ENCODE peak calls at places on chromosomes 3 and 15, in seven cellular contexts. E is A673; I is keratinocyte; X is CD4-positive, alpha-beta T cell; S is lower lobe of right lung; P is endothelial cell of umbilical vein; N is ovary. T is an unnamed sample. For H3K27me3, the result is how much of the 10 kb centered on the place peaks cover.

GRCh38 chr3:130529816-130530215 is 12.8 kb downstream of the COL6A6 start:
- DNase-seq in S (no peak), P (no peak), I (no peak), E (no peak), N (no peak), X (no peak), T (no peak)

GRCh38 chr15:82793737-82794136 is 12.1 kb downstream of the FSD2 start:
- DNase-seq in E (no peak), X (no peak), I (no peak), S (no peak), P (no peak), N (no peak), T (no peak)

GRCh38 chr3:151877269-151877668 is 3.8 kb downstream of the SUCNR1 start:
- DNase-seq in P (no peak), X (no peak), N (no peak), I (no peak), E (no peak), S (no peak), T (no peak)

GRCh38 chr15:89119489-89120478 is 31.5 kb downstream of the ABHD2 start:
- DNase-seq in I (no peak), N (no peak), S (no peak), E (no peak), P (peak), X (no peak), T (no peak)

GRCh38 chr3:135513106-135514063 is 452.1 kb upstream of the PPP2R3A start:
- DNase-seq in P (no peak), S (no peak), I (peak), E (peak), X (no peak), N (no peak), T (peak)

GRCh38 chr3:100650651-100651611 is 41.5 kb downstream of the ADGRG7 start:
- DNase-seq in S (no peak), E (peak), X (no peak), P (peak), N (no peak), I (no peak), T (peak)

GRCh38 chr3:10760199-10760598 is 55.8 kb upstream of the SLC6A11 start:
- DNase-seq in X (no peak), N (no peak), P (no peak), E (no peak), I (no peak), S (no peak), T (no peak)

GRCh38 chr3:107450254-107450653 is 72.5 kb upstream of the BBX start:
- DNase-seq in X (no peak), S (no peak), N (no peak), P (no peak), I (no peak), E (no peak), T (no peak)

GRCh38 chr3:14525685-14526631 is 14.2 kb downstream of the GRIP2 start:
- DNase-seq in E (no peak), P (no peak), S (peak), I (no peak), X (no peak), N (peak), T (peak)

GRCh38 chr3:133777807-133778568 is 27.6 kb upstream of the SRPRB start:
- DNase-seq in I (no peak), E (no peak), X (no peak), S (no peak), N (no peak), P (no peak), T (no peak)

GRCh38 chr15:44029003-44029402 is 166.1 kb downstream of the FRMD5 start:
- DNase-seq in I (no peak), P (peak), S (no peak), E (peak), N (no peak), X (no peak), T (no peak)

GRCh38 chr3:74787008-74787407 is 172.5 kb upstream of the CNTN3 start:
- DNase-seq in S (no peak), I (no peak), E (no peak), P (no peak), N (no peak), X (no peak), T (no peak)

GRCh38 chr3:34669490-34669889 is 871.1 kb downstream of the PDCD6IP start:
- DNase-seq in S (no peak), N (no peak), P (no peak), E (no peak), X (no peak), I (no peak), T (no peak)

GRCh38 chr3:86830566-86830965 is 160.4 kb downstream of the VGLL3 start:
- DNase-seq in S (no peak), X (no peak), P (no peak), E (no peak), I (no peak), N (no peak), T (peak)

GRCh38 chr3:10410383-10411002 is 89.6 kb upstream of the SEC13 start:
- DNase-seq in P (no peak), S (peak), N (no peak), X (no peak), E (no peak), I (no peak), T (no peak)

GRCh38 chr3:44359146-44359751 is 20.7 kb downstream of the TCAIM start:
- DNase-seq in X (no peak), I (no peak), P (no peak), N (no peak), E (no peak), S (no peak), T (no peak)

GRCh38 chr3:46089237-46090011 is 62.1 kb upstream of the XCR1 start:
- DNase-seq in P (no peak), N (no peak), I (peak), X (no peak), E (no peak), S (peak), T (peak)

GRCh38 chr15:57158589-57158988 is 217.7 kb upstream of the CGNL1 start:
- DNase-seq in S (no peak), I (no peak), E (peak), P (peak), X (no peak), N (no peak), T (no peak)

GRCh38 chr15:61556037-61556648 is 327.0 kb upstream of the RORA start:
- DNase-seq in P (no peak), I (no peak), E (no peak), S (no peak), X (no peak), N (no peak), T (no peak)

GRCh38 chr3:37779289-37780152 is 82.2 kb upstream of the CTDSPL start:
- DNase-seq in S (no peak), N (peak), E (peak), I (peak), P (peak), X (no peak), T (no peak)

GRCh38 chr3:188092648-188093047 is 61.3 kb upstream of the LPP start:
- DNase-seq in P (no peak), I (no peak), N (no peak), S (no peak), E (no peak), X (no peak), T (no peak)

GRCh38 chr3:41117398-41117870 is 81.9 kb upstream of the CTNNB1 start:
- DNase-seq in P (peak), N (peak), E (peak), X (peak), S (peak), I (peak), T (peak)

GRCh38 chr15:91140561-91140960 is 40.5 kb downstream of the SV2B start:
- DNase-seq in P (no peak), S (no peak), X (no peak), E (no peak), N (no peak), I (no peak), T (no peak)

GRCh38 chr3:2024037-2024436 is 74.6 kb upstream of the CNTN4 start:
- DNase-seq in X (no peak), N (no peak), S (no peak), I (no peak), E (peak), P (no peak), T (no peak)

GRCh38 chr3:43709022-43709421 is 18.3 kb downstream of the ABHD5 start:
- DNase-seq in P (no peak), I (no peak), X (no peak), N (no peak), E (no peak), S (no peak), T (peak)

GRCh38 chr15:101042320-101042719 is 123.2 kb downstream of the LRRK1 start:
- DNase-seq in S (no peak), E (no peak), N (peak), X (peak), I (no peak), P (no peak), T (no peak)

DNA sequence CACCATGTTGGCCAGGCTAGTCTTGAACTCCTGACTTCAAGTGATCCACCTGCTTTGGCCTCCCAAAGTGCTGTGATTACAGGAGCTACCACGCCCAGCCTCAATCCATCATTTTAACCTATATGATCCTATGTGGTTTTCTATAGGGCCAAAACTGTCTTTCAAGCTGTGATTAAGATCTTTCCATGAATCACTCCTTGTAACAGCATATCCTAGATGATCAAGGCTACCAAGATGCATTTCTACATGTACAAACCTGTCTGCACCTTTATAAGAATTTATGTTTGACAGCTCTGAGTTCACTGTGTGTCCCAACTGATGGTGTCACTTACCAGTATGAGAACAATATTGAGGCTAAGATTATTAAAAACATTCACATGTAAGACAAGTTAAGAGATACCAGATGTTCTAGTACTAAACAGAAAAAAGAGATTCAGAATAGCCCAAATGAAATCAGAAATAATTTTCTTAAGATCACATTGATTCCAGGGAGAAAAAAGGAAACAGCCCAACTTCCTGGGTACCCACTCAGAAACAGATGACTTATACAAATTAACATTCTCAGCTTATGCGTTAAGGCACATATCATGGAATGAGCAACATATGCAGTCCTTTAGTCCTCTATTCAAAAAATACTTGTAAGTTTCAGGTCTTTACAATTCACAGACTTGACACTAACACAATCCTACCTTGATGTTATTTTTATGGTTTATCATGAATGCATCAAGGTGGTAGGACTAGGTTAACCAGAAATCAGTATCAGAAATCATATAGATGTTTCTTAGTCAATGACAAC is 24.8 kb upstream of the PPIB start:
- DNase-seq in E (peak), I (peak), S (no peak), X (no peak), P (peak), N (no peak), T (no peak)
- TF ChIP-seq CTCF in E (no peak), I (no peak), S (no peak), X (no peak), P (no peak), N (no peak), T (no peak)

GRCh38 chr3:195013411-195013810 is 257.5 kb downstream of the XXYLT1 start:
- DNase-seq in P (no peak), S (no peak), N (no peak), I (no peak), X (no peak), E (no peak), T (no peak)

GRCh38 chr3:195012100-195012499 is 258.9 kb downstream of the XXYLT1 start:
- DNase-seq in P (no peak), N (no peak), I (no peak), E (no peak), X (no peak), S (no peak), T (no peak)

GRCh38 chr3:195011231-195011834 is 259.6 kb downstream of the XXYLT1 start:
- DNase-seq in I (no peak), S (no peak), E (no peak), P (no peak), N (no peak), X (no peak), T (no peak)

GRCh38 chr3:195013962-195014361 is 257.0 kb downstream of the XXYLT1 start:
- DNase-seq in E (no peak), I (no peak), P (no peak), N (no peak), S (no peak), X (no peak), T (no peak)

DNA sequence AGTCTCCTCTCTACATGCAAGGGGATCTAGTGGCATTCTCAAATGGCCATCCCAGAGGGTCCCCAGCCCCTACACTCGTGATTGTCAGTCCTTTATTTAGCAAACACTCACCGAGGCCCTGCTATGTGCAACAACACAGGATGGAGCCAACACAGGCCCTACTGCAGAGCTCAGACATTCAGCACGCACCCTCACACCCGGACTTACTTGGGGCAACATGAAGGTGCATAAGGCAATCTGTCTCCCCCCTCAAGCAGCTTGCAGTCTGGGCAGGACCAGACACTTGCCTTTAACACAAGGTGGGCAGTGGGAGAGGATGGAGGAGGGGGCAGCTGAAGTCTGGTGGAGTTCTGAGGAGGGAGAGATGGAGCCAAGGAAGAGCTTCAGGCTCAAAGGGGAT is 258.4 kb downstream of the XXYLT1 start:
- DNase-seq in X (no peak), I (no peak), P (no peak), E (no peak), N (no peak), S (no peak), T (no peak)
- H3K27me3 ChIP-seq in X (under half), I (under half), P (under half), E (under half), N (under half), S (under half), T (under half)

GRCh38 chr15:65956307-65956706 is 87.0 kb downstream of the RAB11A start:
- DNase-seq in S (no peak), X (no peak), I (no peak), P (no peak), E (no peak), N (no peak), T (no peak)

GRCh38 chr15:65952425-65953053 is 83.2 kb downstream of the RAB11A start:
- DNase-seq in X (no peak), N (no peak), S (no peak), I (no peak), P (peak), E (peak), T (no peak)

GRCh38 chr15:65957451-65957850 is 88.2 kb downstream of the RAB11A start:
- DNase-seq in P (no peak), E (no peak), N (no peak), S (no peak), I (no peak), X (no peak), T (no peak)

GRCh38 chr15:65953622-65954021 is 84.3 kb downstream of the RAB11A start:
- DNase-seq in S (no peak), E (no peak), P (no peak), N (no peak), X (no peak), I (no peak), T (no peak)

DNA sequence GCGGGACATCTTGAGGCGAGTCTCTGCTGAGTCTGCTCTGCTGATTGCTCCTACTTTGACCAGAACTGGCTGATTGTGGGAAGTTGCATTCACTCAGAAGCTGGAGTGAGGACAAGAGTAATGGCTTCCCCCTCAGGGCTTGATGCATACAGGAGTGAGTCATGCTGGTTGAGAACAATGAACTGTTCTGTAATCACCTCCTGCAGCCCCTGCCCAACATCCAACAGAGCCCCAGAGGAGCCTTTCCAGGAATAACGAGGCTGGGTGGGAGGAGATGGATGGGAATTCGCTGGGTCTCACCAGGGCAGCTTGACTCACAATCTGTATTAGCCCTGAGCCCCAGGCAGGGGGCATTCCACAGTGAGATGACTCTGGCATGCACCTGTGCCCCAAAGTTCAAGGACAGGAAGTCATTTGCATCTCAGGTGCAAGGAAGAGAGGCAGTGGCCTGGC is 85.0 kb downstream of the RAB11A start:
- DNase-seq in S (no peak), P (peak), N (no peak), X (no peak), E (peak), I (peak), T (no peak)
- TF ChIP-seq CTCF in S (no peak), P (no peak), N (no peak), X (no peak), E (no peak), I (no peak), T (no peak)

DNA sequence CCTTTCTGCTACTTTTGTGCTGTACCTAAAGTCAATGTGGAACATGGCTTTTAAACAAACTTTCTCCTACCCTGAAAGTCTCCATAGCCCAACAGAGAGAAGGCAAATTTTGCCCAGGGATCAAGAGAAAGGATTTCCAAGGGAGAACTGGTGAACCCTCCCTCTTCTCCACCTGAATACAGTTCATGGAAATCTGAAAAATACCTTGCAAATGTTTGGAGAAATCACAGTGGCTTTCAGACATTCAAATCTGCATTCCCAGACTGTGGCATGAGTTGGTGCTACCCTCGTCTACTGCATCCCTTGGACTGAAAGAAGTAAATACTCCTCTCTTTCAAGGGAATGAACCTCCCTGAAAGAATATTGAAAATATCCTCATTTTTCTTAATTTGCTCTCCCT is 38.7 kb downstream of the ZIC4 start:
- DNase-seq in P (no peak), S (no peak), E (no peak), N (no peak), I (no peak), X (no peak), T (no peak)
- H3K27me3 ChIP-seq in P (half or more), S (half or more), E (half or more), N (under half), I (half or more), X (under half), T (half or more)

DNA sequence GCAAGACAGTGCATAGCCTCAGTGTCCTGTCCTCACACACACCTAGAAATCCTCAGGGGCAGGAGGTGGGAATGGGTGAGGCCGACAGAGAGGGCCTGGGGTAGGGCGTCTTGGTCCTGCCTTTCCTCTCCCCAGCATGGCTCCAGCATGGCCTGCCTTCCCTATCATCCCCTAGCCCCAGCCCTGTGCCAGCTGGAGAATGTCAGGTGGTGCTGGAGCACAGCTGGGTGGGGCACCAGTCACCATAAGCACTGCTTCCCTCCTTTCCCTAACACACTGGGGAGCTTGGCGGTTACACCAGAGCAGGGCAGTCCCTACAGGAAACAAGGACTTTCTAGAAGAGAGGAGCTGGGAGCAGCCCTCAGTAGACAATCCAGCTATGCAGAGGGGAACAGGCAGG is 236.8 kb downstream of the KLF13 start:
- DNase-seq in N (no peak), E (no peak), X (no peak), I (no peak), P (no peak), S (no peak), T (no peak)
- TF ChIP-seq CTCF in N (no peak), E (no peak), X (no peak), I (no peak), P (no peak), S (no peak), T (no peak)

DNA sequence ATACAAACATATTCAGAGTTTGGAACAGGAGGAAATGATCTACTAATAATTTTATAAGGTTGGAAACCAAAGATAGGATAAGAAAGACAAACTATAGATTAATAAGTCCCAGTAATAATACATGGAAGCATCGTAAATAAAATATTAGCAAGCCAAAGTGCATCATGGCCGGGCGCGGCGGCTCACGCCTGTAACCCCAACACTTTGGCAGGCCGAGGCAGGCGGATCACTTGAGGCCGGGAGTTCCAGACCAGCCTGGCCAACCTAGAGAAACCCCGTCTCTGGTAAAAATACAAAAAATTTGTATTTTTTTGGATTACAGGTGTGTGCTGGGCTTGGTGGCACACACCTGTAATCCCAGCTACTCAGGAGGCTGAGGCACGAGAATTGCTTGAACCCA is 14.9 kb downstream of the MUC4 start:
- DNase-seq in X (no peak), I (no peak), N (no peak), P (no peak), S (no peak), E (no peak), T (no peak)
- H3K27me3 ChIP-seq in X (under half), I (under half), N (under half), P (under half), S (under half), E (under half), T (under half)

GRCh38 chr3:170414202-170414663 is 4.4 kb upstream of the CLDN11 start:
- DNase-seq in N (peak), X (no peak), P (peak), E (peak), S (no peak), I (peak), T (peak)
- TF ChIP-seq CTCF in N (peak), X (peak), P (peak), E (peak), S (peak), I (peak), T (peak)

T was measured in BJ.